ENCODE peak calls at places on chromosomes 11 and 22, in eight cellular contexts. One of them, this sample, is unnamed.

GRCh38 chr11:3981084-3981633 is 113.4 kb upstream of the RRM1 start:
- DNase-seq in activated gamma-delta T cell treated with anti-CD3 and anti-CD28 coated beads, Interleukin-2, amount 50 U/mL, for 16 hours: no peak
- DNase-seq in astrocyte of the cerebellum: no peak
- DNase-seq in activated T-helper 1 cell treated with Interleukin-2 at 50 U/mL for 16 hours: no peak
- DNase-seq in adipocyte: no peak
- DNase-seq in fibroblast of the conjunctiva: no peak
- DNase-seq in amniotic stem cell: no peak
- DNase-seq in RWPE1: no peak
- DNase-seq in this sample: no peak

GRCh38 chr11:72072348-72072747 is 8.0 kb downstream of the NUMA1 start:
- DNase-seq in activated gamma-delta T cell treated with anti-CD3 and anti-CD28 coated beads, Interleukin-2, amount 50 U/mL, for 16 hours: no peak
- DNase-seq in astrocyte of the cerebellum: peak; percentile 41
- DNase-seq in activated T-helper 1 cell treated with Interleukin-2 at 50 U/mL for 16 hours: no peak
- DNase-seq in adipocyte: peak; percentile 68
- DNase-seq in fibroblast of the conjunctiva: peak; percentile 48
- DNase-seq in amniotic stem cell: no peak
- DNase-seq in RWPE1: peak; percentile 37
- DNase-seq in this sample: no peak

GRCh38 chr22:40571887-40572286 is 64.6 kb downstream of the MRTFA start:
- DNase-seq in activated gamma-delta T cell treated with anti-CD3 and anti-CD28 coated beads, Interleukin-2, amount 50 U/mL, for 16 hours: no peak
- DNase-seq in astrocyte of the cerebellum: no peak
- DNase-seq in activated T-helper 1 cell treated with Interleukin-2 at 50 U/mL for 16 hours: no peak
- DNase-seq in adipocyte: no peak
- DNase-seq in fibroblast of the conjunctiva: no peak
- DNase-seq in amniotic stem cell: no peak
- DNase-seq in RWPE1: no peak
- DNase-seq in this sample: no peak

GRCh38 chr11:6745465-6746015 is 26.2 kb downstream of the OR2AG2 start:
- DNase-seq in activated gamma-delta T cell treated with anti-CD3 and anti-CD28 coated beads, Interleukin-2, amount 50 U/mL, for 16 hours: no peak
- DNase-seq in astrocyte of the cerebellum: no peak
- DNase-seq in activated T-helper 1 cell treated with Interleukin-2 at 50 U/mL for 16 hours: no peak
- DNase-seq in adipocyte: no peak
- DNase-seq in fibroblast of the conjunctiva: no peak
- DNase-seq in amniotic stem cell: no peak
- DNase-seq in RWPE1: no peak
- DNase-seq in this sample: no peak

GRCh38 chr11:60912223-60912850 is 1.6 kb upstream of the TMEM109 start:
- DNase-seq in activated gamma-delta T cell treated with anti-CD3 and anti-CD28 coated beads, Interleukin-2, amount 50 U/mL, for 16 hours: no peak
- DNase-seq in astrocyte of the cerebellum: no peak
- DNase-seq in activated T-helper 1 cell treated with Interleukin-2 at 50 U/mL for 16 hours: no peak
- DNase-seq in adipocyte: no peak
- DNase-seq in fibroblast of the conjunctiva: no peak
- DNase-seq in amniotic stem cell: no peak
- DNase-seq in RWPE1: no peak
- DNase-seq in this sample: no peak

GRCh38 chr11:74015919-74016684 is 7.2 kb upstream of the UCP3 start:
- DNase-seq in activated gamma-delta T cell treated with anti-CD3 and anti-CD28 coated beads, Interleukin-2, amount 50 U/mL, for 16 hours: no peak
- DNase-seq in astrocyte of the cerebellum: no peak
- DNase-seq in activated T-helper 1 cell treated with Interleukin-2 at 50 U/mL for 16 hours: no peak
- DNase-seq in adipocyte: no peak
- DNase-seq in fibroblast of the conjunctiva: no peak
- DNase-seq in amniotic stem cell: no peak
- DNase-seq in RWPE1: no peak
- DNase-seq in this sample: no peak

GRCh38 chr22:41009222-41009948 is 58.2 kb downstream of the RBX1 start:
- DNase-seq in activated gamma-delta T cell treated with anti-CD3 and anti-CD28 coated beads, Interleukin-2, amount 50 U/mL, for 16 hours: no peak
- DNase-seq in astrocyte of the cerebellum: peak; percentile 74
- DNase-seq in activated T-helper 1 cell treated with Interleukin-2 at 50 U/mL for 16 hours: no peak
- DNase-seq in adipocyte: peak; percentile 29
- DNase-seq in fibroblast of the conjunctiva: peak; percentile 79
- DNase-seq in amniotic stem cell: no peak
- DNase-seq in RWPE1: no peak
- DNase-seq in this sample: no peak

GRCh38 chr11:61657566-61657965 is 22.6 kb upstream of the DAGLA start:
- DNase-seq in activated gamma-delta T cell treated with anti-CD3 and anti-CD28 coated beads, Interleukin-2, amount 50 U/mL, for 16 hours: no peak
- DNase-seq in astrocyte of the cerebellum: no peak
- DNase-seq in activated T-helper 1 cell treated with Interleukin-2 at 50 U/mL for 16 hours: no peak
- DNase-seq in adipocyte: no peak
- DNase-seq in fibroblast of the conjunctiva: no peak
- DNase-seq in amniotic stem cell: no peak
- DNase-seq in RWPE1: no peak
- DNase-seq in this sample: no peak

GRCh38 chr11:58770627-58771457 is 39.1 kb upstream of the GLYAT start:
- DNase-seq in activated gamma-delta T cell treated with anti-CD3 and anti-CD28 coated beads, Interleukin-2, amount 50 U/mL, for 16 hours: no peak
- DNase-seq in astrocyte of the cerebellum: no peak
- DNase-seq in activated T-helper 1 cell treated with Interleukin-2 at 50 U/mL for 16 hours: no peak
- DNase-seq in adipocyte: peak; percentile 39
- DNase-seq in fibroblast of the conjunctiva: peak; percentile 2
- DNase-seq in amniotic stem cell: peak; percentile 3
- DNase-seq in RWPE1: peak; percentile 79
- DNase-seq in this sample: no peak

GRCh38 chr11:4607782-4608666 is at the start of gene TRIM68:
- DNase-seq in activated gamma-delta T cell treated with anti-CD3 and anti-CD28 coated beads, Interleukin-2, amount 50 U/mL, for 16 hours: peak; percentile 92
- DNase-seq in astrocyte of the cerebellum: peak; percentile 90
- DNase-seq in activated T-helper 1 cell treated with Interleukin-2 at 50 U/mL for 16 hours: peak; percentile 90
- DNase-seq in adipocyte: peak; percentile 98
- DNase-seq in fibroblast of the conjunctiva: peak; percentile 91
- DNase-seq in amniotic stem cell: peak; percentile 87
- DNase-seq in RWPE1: peak; percentile 98
- DNase-seq in this sample: peak; percentile 92

GRCh38 chr22:44419429-44419828 is 78.6 kb downstream of the RTL6 start:
- DNase-seq in activated gamma-delta T cell treated with anti-CD3 and anti-CD28 coated beads, Interleukin-2, amount 50 U/mL, for 16 hours: no peak
- DNase-seq in astrocyte of the cerebellum: no peak
- DNase-seq in activated T-helper 1 cell treated with Interleukin-2 at 50 U/mL for 16 hours: no peak
- DNase-seq in adipocyte: no peak
- DNase-seq in fibroblast of the conjunctiva: no peak
- DNase-seq in amniotic stem cell: no peak
- DNase-seq in RWPE1: no peak
- DNase-seq in this sample: no peak

This sample was measured in effector memory CD4-positive, alpha-beta T cell.